ENCODE peak calls at places on chromosomes 13 and 19, in eight cellular contexts. G is BE2C; U is CD8-positive, alpha-beta memory T cell; P is CD4-positive, alpha-beta T cell; C is heart right ventricle; T is neural progenitor cell; K is breast epithelium; R is aorta. B is an unnamed sample. For H3K27me3, the result is how much of the 10 kb centered on the place peaks cover.

GRCh38 chr19:54460230-54461005 is 3.2 kb downstream of the LENG9 start:
- DNase-seq in C (no peak), K (no peak), U (no peak), R (no peak), T (no peak), G (no peak), P (no peak), B (no peak)

GRCh38 chr13:72507394-72508199 is 219.8 kb downstream of the MZT1 start:
- DNase-seq in G (no peak), R (no peak), K (no peak), C (no peak), T (no peak), U (no peak), P (no peak), B (no peak)

GRCh38 chr19:18672606-18673337 is 10.7 kb upstream of the CRTC1 start:
- DNase-seq in U (no peak), P (no peak), G (no peak), R (peak), K (no peak), C (no peak), T (peak), B (no peak)

GRCh38 chr13:102757006-102757405 is 16.6 kb downstream of the TEX30 start:
- DNase-seq in P (no peak), T (no peak), G (no peak), R (no peak), K (no peak), C (no peak), U (no peak), B (no peak)

GRCh38 chr13:33172400-33172799 is 113.2 kb downstream of the STARD13 start:
- DNase-seq in K (no peak), C (no peak), G (no peak), R (no peak), T (no peak), P (no peak), U (no peak), B (no peak)

GRCh38 chr13:91313103-91313502 is 34.4 kb upstream of the MIR17HG start:
- DNase-seq in K (no peak), C (no peak), R (no peak), U (peak), G (no peak), T (peak), P (no peak), B (no peak)

GRCh38 chr13:48731957-48732569 is 78.3 kb downstream of the CYSLTR2 start:
- DNase-seq in K (no peak), R (peak), C (peak), G (peak), U (peak), P (peak), T (peak), B (peak)

GRCh38 chr13:78409172-78409571 is 194.2 kb downstream of the POU4F1 start:
- DNase-seq in K (no peak), T (peak), U (no peak), G (no peak), R (no peak), P (no peak), C (no peak), B (no peak)

GRCh38 chr13:106318941-106319411 is 216.5 kb downstream of the EFNB2 start:
- DNase-seq in T (no peak), P (no peak), U (no peak), R (no peak), G (no peak), K (no peak), C (no peak), B (no peak)

GRCh38 chr13:80962173-80962572 is 621.2 kb upstream of the SPRY2 start:
- DNase-seq in T (no peak), R (no peak), G (no peak), C (no peak), U (no peak), P (no peak), K (no peak), B (no peak)

GRCh38 chr13:73998631-73999030 is 135.6 kb downstream of the KLF12 start:
- DNase-seq in R (no peak), P (no peak), U (peak), C (no peak), G (no peak), T (no peak), K (no peak), B (no peak)

GRCh38 chr13:46341112-46341711 is 45.8 kb downstream of the RUBCNL start:
- DNase-seq in T (no peak), K (no peak), U (no peak), C (no peak), G (no peak), P (no peak), R (no peak), B (no peak)

GRCh38 chr19:33429891-33430673 is 56.6 kb downstream of the CEBPG start:
- DNase-seq in U (peak), T (no peak), K (peak), P (peak), C (no peak), G (no peak), R (peak), B (peak)

GRCh38 chr19:35388277-35389054 is 17.6 kb downstream of the GPR42 start:
- DNase-seq in P (no peak), G (no peak), U (no peak), T (no peak), C (no peak), R (no peak), K (no peak), B (no peak)

GRCh38 chr19:4357921-4358326 is 14.6 kb downstream of the MPND start:
- DNase-seq in P (no peak), R (no peak), K (no peak), G (no peak), T (no peak), C (no peak), U (no peak), B (no peak)

GRCh38 chr19:49165111-49165750 is 7.6 kb downstream of the TRPM4 start:
- DNase-seq in R (peak), C (no peak), G (no peak), U (no peak), T (no peak), P (no peak), K (peak), B (no peak)

GRCh38 chr13:46804391-46804815 is 7.4 kb upstream of the ESD start:
- DNase-seq in C (no peak), T (no peak), U (no peak), G (no peak), P (no peak), K (no peak), R (no peak), B (no peak)

GRCh38 chr19:40962460-40962961 is 28.6 kb upstream of the CYP2B6 start:
- DNase-seq in T (no peak), C (no peak), R (no peak), K (no peak), G (no peak), P (no peak), U (no peak), B (no peak)

GRCh38 chr13:38042771-38043170 is 173.2 kb upstream of the TRPC4 start:
- DNase-seq in G (no peak), C (no peak), P (no peak), K (no peak), R (no peak), U (no peak), T (no peak), B (no peak)

GRCh38 chr19:17404015-17404414 is 1.4 kb downstream of the BST2 start:
- DNase-seq in C (no peak), T (no peak), K (no peak), R (no peak), P (no peak), U (no peak), G (no peak), B (no peak)

GRCh38 chr19:34306824-34307223 is 52.5 kb downstream of the GARRE1 start:
- DNase-seq in C (no peak), P (no peak), K (no peak), G (no peak), R (no peak), U (no peak), T (no peak), B (no peak)

GRCh38 chr13:80870186-80870585 is 529.3 kb upstream of the SPRY2 start:
- DNase-seq in C (no peak), G (no peak), P (no peak), R (no peak), U (no peak), K (no peak), T (no peak), B (no peak)

GRCh38 chr19:58096884-58097283 is 1.1 kb downstream of the ZSCAN18 start:
- DNase-seq in G (no peak), P (no peak), T (no peak), R (no peak), K (no peak), C (no peak), U (no peak), B (no peak)

GRCh38 chr19:18441804-18442788 is 4.2 kb upstream of the ISYNA1 start:
- DNase-seq in U (no peak), R (no peak), T (no peak), P (no peak), G (no peak), C (no peak), K (no peak), B (no peak)

GRCh38 chr19:5926641-5927438 is 12.8 kb downstream of the CAPS start:
- DNase-seq in T (no peak), U (no peak), G (peak), P (no peak), C (peak), K (peak), R (peak), B (no peak)

GRCh38 chr13:73865027-73865426 is 269.2 kb downstream of the KLF12 start:
- DNase-seq in R (no peak), U (no peak), G (no peak), P (no peak), C (no peak), T (no peak), K (no peak), B (no peak)

GRCh38 chr19:19098703-19099632 is 35.2 kb downstream of the SLC25A42 start:
- DNase-seq in K (no peak), T (no peak), G (no peak), P (no peak), C (no peak), R (no peak), U (no peak), B (no peak)

GRCh38 chr19:30557927-30558557 is 185.9 kb downstream of the ZNF536 start:
- DNase-seq in R (no peak), U (no peak), P (no peak), G (no peak), C (no peak), K (no peak), T (no peak), B (no peak)
- H3K27me3 ChIP-seq in R (under half), U (under half), P (under half), G (under half), C (under half), K (under half), T (under half), B (under half)

GRCh38 chr13:27924529-27925141 is 4.8 kb downstream of the PDX1 start:
- DNase-seq in U (no peak), P (no peak), K (no peak), T (peak), C (no peak), G (no peak), R (no peak), B (no peak)

GRCh38 chr13:27922974-27923612 is 3.3 kb downstream of the PDX1 start:
- DNase-seq in P (no peak), U (no peak), G (no peak), R (no peak), T (no peak), C (no peak), K (no peak), B (no peak)

GRCh38 chr13:27921961-27922910 is 2.4 kb downstream of the PDX1 start:
- DNase-seq in K (no peak), P (no peak), T (peak), G (no peak), U (no peak), R (no peak), C (no peak), B (no peak)

GRCh38 chr13:27925220-27925991 is 5.6 kb downstream of the PDX1 start:
- DNase-seq in C (no peak), U (no peak), G (no peak), K (no peak), T (no peak), P (no peak), R (no peak), B (no peak)

DNA sequence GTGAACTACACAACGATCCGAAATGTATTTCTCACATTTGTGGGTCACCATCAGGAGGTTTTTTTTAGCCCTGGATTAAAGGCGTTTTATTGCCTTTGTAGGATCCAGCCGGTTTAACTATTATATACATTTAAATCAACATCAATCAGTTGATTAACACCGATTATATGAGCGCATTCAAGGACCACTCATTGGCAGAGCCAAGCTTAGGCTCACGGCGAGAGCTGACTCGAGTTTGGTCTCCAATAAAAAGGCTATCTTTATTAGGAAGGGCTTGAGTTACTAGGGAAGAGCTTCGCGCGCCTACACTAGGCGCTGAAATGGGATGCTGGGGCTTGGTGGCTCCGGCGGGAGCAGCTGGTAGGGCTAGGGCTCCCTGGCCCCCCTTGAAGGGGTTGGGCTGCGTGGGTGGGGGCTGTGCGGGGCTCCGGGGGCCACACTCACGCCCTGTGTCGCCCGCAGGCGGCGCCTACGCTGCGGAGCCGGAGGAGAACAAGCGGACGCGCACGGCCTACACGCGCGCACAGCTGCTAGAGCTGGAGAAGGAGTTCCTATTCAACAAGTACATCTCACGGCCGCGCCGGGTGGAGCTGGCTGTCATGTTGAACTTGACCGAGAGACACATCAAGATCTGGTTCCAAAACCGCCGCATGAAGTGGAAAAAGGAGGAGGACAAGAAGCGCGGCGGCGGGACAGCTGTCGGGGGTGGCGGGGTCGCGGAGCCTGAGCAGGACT is 4.2 kb downstream of the PDX1 start:
- DNase-seq in P (no peak), R (no peak), U (no peak), G (no peak), C (no peak), T (peak), K (no peak), B (no peak)
- H3K27me3 ChIP-seq in P (half or more), R (under half), U (under half), G (half or more), C (half or more), T (half or more), K (half or more), B (under half)

GRCh38 chr19:1673645-1674292 is 21.4 kb upstream of the TCF3 start:
- DNase-seq in R (no peak), T (no peak), U (no peak), C (no peak), G (no peak), K (no peak), P (no peak), B (no peak)

GRCh38 chr19:1672769-1673644 is 20.6 kb upstream of the TCF3 start:
- DNase-seq in U (no peak), P (no peak), K (no peak), T (no peak), R (no peak), G (no peak), C (no peak), B (no peak)

GRCh38 chr19:1675633-1676350 is 23.4 kb upstream of the TCF3 start:
- DNase-seq in C (no peak), U (no peak), K (no peak), R (no peak), T (peak), P (no peak), G (peak), B (no peak)

GRCh38 chr19:1672038-1672768 is 19.8 kb upstream of the TCF3 start:
- DNase-seq in P (peak), U (peak), K (no peak), R (no peak), T (peak), G (peak), C (peak), B (peak)

GRCh38 chr19:1674293-1674679 is 21.9 kb upstream of the TCF3 start:
- DNase-seq in R (no peak), G (no peak), T (no peak), K (no peak), P (no peak), U (no peak), C (no peak), B (no peak)
- H3K27me3 ChIP-seq in R (under half), G (under half), T (half or more), K (half or more), P (half or more), U (under half), C (half or more), B (under half)

GRCh38 chr19:1514295-1514661 is 1.5 kb upstream of the ADAMTSL5 start:
- DNase-seq in T (no peak), R (no peak), G (no peak), P (no peak), K (no peak), C (no peak), U (no peak), B (no peak)

GRCh38 chr19:1512671-1513491 is at the start of gene ADAMTSL5:
- DNase-seq in R (peak), C (peak), K (no peak), U (peak), G (peak), P (peak), T (peak), B (peak)

GRCh38 chr19:1513492-1514294 is 874 bp upstream of the ADAMTSL5 start:
- DNase-seq in R (no peak), G (peak), K (no peak), T (peak), P (peak), C (peak), U (peak), B (peak)

GRCh38 chr19:1516395-1516753 is 3.6 kb upstream of the ADAMTSL5 start:
- DNase-seq in U (no peak), P (no peak), K (no peak), C (no peak), G (no peak), T (no peak), R (no peak), B (no peak)

DNA sequence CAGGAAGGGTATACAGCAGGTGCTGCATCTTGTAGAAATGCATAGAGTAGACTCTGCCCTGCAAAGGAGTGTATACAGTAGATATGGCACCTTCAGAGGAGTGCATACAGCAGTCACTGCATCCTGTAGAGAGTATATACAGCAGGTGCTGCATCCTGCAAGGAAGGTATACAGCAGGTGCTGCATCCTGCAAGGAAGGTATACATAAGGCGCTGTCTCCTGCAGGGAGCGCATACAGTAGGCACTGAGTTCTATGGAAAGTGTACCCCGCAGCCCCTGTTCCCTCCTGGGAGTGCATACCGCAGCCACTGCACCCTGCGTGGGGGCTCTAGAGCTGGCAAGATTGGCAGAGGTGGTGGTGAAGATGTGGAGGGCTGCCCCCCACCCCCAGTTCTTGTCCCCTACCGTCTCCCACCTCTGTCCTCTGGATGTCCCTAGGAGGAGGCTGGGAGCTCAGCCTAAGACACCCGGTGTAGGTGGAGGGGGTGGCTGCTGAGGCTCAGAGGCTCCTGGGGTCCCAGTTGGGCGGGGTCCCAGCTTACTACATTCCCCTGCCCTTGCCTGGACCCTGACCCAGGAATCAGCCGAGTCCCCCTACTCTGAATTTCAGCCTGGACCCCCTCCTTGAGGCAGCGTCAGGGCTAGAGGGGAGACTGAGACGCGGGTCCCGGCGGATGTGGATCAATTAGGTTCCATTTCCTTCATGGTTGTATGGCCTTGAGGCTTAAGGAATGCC is 2.3 kb upstream of the ADAMTSL5 start:
- DNase-seq in T (no peak), K (no peak), C (no peak), R (no peak), G (no peak), U (no peak), P (no peak), B (no peak)
- H3K27me3 ChIP-seq in T (half or more), K (under half), C (under half), R (under half), G (under half), U (under half), P (under half), B (under half)

DNA sequence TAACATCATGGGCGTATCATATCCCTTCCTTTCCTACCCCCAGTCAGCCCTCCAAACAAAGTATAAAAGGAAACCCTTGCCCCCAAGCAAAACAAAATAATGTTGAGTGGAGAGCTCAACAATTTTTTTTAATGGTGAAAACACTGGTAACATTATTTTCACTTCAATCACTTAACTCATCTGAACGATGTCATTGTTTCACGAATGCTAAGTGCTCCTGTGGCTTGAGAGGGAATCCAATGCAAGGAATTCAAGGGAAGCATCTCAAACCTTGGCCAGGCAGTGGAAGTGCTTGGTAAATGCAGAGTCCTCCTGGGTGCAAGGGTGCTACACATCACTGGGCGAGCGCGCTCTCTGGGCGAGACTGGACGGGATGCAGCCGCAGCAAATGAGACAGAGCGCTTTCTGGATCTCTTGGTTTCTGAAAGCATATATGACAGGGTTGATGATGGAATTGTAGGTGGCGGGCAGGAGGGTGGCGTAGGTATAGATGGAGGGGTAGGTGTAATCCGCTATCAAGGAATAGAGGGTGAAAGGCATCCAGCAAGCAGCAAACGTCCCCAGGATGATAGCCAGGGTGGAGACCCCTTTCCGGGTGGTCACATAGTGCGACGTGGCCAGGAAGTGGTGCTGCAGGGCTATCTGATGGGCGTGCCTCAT is 2.0 kb downstream of the GPR12 start:
- DNase-seq in C (no peak), K (no peak), R (no peak), T (no peak), G (no peak), P (no peak), U (no peak), B (no peak)
- H3K27me3 ChIP-seq in C (half or more), K (under half), R (under half), T (half or more), G (half or more), P (under half), U (under half), B (under half)

GRCh38 chr13:26560456-26560855 is 3.0 kb downstream of the WASF3 start:
- DNase-seq in T (no peak), K (no peak), C (no peak), P (no peak), G (no peak), R (no peak), U (no peak), B (no peak)
- H3K27me3 ChIP-seq in T (under half), K (under half), C (under half), P (half or more), G (under half), R (under half), U (under half), B (under half)

B was measured in CD8-positive, alpha-beta T cell.